ENCODE peak calls at places on chromosome 18, in nine cellular contexts. K is stomach, U is SK-N-SH, D is vagina, A is transverse colon, Q is Panc1, F is esophagus muscularis mucosa, M is breast epithelium, R is GM23338. W is an unnamed sample.

GRCh38 chr18:10235553-10235952 is 218.9 kb upstream of the APCDD1 start:
- DNase-seq in K (no peak), U (no peak), D (no peak), A (no peak), Q (no peak), F (peak; percentile 90), M (no peak), R (no peak), W (no peak)

GRCh38 chr18:35460719-35461118 is 37.0 kb downstream of the INO80C start:
- DNase-seq in K (no peak), U (no peak), D (no peak), A (no peak), Q (peak; percentile 28), F (no peak), M (no peak), R (no peak), W (no peak)

GRCh38 chr18:79857082-79857661 is 59.4 kb downstream of the KCNG2 start:
- DNase-seq in K (no peak), U (peak; percentile 59), D (no peak), A (no peak), Q (peak; percentile 42), F (peak; percentile 60), M (no peak), R (no peak), W (no peak)

GRCh38 chr18:25103468-25104155 is 248.4 kb downstream of the ZNF521 start:
- DNase-seq in K (no peak), U (no peak), D (no peak), A (no peak), Q (no peak), F (no peak), M (no peak), R (no peak), W (no peak)

GRCh38 chr18:22490429-22490846 is 72.7 kb upstream of the CTAGE1 start:
- DNase-seq in K (no peak), U (no peak), D (no peak), A (no peak), Q (no peak), F (no peak), M (no peak), R (peak; percentile 40), W (no peak)

GRCh38 chr18:49933530-49933929 is 120.2 kb upstream of the ACAA2 start:
- DNase-seq in K (no peak), U (no peak), D (no peak), A (no peak), Q (no peak), F (no peak), M (no peak), R (no peak), W (no peak)

GRCh38 chr18:60027397-60027796 is 127.6 kb downstream of the PMAIP1 start:
- DNase-seq in K (no peak), U (peak; percentile 47), D (no peak), A (no peak), Q (no peak), F (no peak), M (no peak), R (no peak), W (no peak)

GRCh38 chr18:68462766-68463165 is 252.1 kb downstream of the TMX3 start:
- DNase-seq in K (no peak), U (no peak), D (no peak), A (no peak), Q (no peak), F (no peak), M (no peak), R (no peak), W (no peak)

GRCh38 chr18:2223859-2224258 is 347.4 kb downstream of the METTL4 start:
- DNase-seq in K (no peak), U (no peak), D (no peak), A (no peak), Q (peak; percentile 7), F (no peak), M (no peak), R (peak; percentile 69), W (no peak)

GRCh38 chr18:5302606-5303005 is 7.1 kb upstream of the ZBTB14 start:
- DNase-seq in K (no peak), U (no peak), D (no peak), A (no peak), Q (no peak), F (no peak), M (no peak), R (no peak), W (no peak)

GRCh38 chr18:24016643-24017042 is 2.1 kb downstream of the TTC39C start:
- DNase-seq in K (no peak), U (peak; percentile 44), D (no peak), A (no peak), Q (no peak), F (no peak), M (no peak), R (peak; percentile 50), W (no peak)

GRCh38 chr18:55387139-55387984 is 200.6 kb downstream of the TCF4 start:
- DNase-seq in K (no peak), U (no peak), D (no peak), A (no peak), Q (no peak), F (no peak), M (no peak), R (no peak), W (no peak)
- TF ChIP-seq POLR2AphosphoS5 in K (no peak), U (no peak), D (peak; percentile 63), A (no peak), Q (no peak), F (peak; percentile 35), M (peak; percentile 35), R (no peak), W (peak; percentile 75)

GRCh38 chr18:46220116-46220515 is 115.9 kb downstream of the HAUS1 start:
- DNase-seq in K (no peak), U (no peak), D (no peak), A (no peak), Q (no peak), F (no peak), M (no peak), R (no peak), W (no peak)
- H3K27ac ChIP-seq in K (no peak overlapping the region), U (peak overlapping the region; percentile 66), D (no peak overlapping the region), A (no peak overlapping the region), Q (no peak overlapping the region), F (no peak overlapping the region), M (no peak overlapping the region), R (peak overlapping the region; percentile 5), W (no peak overlapping the region)

DNA sequence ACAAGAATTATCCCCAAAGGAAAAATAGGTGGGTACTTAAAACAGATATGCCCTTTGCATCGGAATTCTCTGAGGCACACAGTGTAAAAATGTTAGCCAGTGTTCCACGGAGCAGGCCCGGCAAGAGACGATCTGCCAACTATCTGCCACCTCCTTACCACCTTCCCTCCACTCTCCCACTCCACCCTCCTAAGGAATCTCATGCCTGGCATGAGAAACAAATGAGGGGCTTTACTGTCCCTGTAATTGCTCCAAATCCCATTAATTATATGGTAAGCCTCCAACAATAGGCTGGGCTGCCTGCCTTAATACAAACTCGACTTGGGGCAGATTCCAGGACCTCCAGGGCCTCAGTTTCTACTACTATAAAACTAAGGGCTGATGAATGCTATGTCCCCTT is 102.3 kb downstream of the ZBTB7C start:
- DNase-seq in K (peak; percentile 10), U (no peak), D (no peak), A (no peak), Q (no peak), F (no peak), M (no peak), R (no peak), W (no peak)
- TF ChIP-seq POLR2AphosphoS5 in K (no peak), U (no peak), D (peak; percentile 23), A (no peak), Q (no peak), F (peak; percentile 62), M (no peak), R (no peak), W (no peak)

GRCh38 chr18:13616525-13617035 is 109.8 kb downstream of the FAM210A start:
- DNase-seq in K (no peak), U (no peak), D (no peak), A (no peak), Q (no peak), F (no peak), M (no peak), R (no peak), W (peak; percentile 73)
- H3K27ac ChIP-seq in K (no peak overlapping the region), U (no peak overlapping the region), D (no peak overlapping the region), A (no peak overlapping the region), Q (no peak overlapping the region), F (no peak overlapping the region), M (no peak overlapping the region), R (no peak overlapping the region), W (no peak overlapping the region)

GRCh38 chr18:26549486-26550435 is 1.4 kb upstream of the KCTD1 start:
- DNase-seq in K (peak; percentile 66), U (peak; percentile 82), D (no peak), A (peak; percentile 61), Q (no peak), F (no peak), M (peak; percentile 55), R (peak; percentile 71), W (peak; percentile 73)

GRCh38 chr18:26547302-26548143 is 830 bp downstream of the KCTD1 start:
- DNase-seq in K (peak; percentile 54), U (peak; percentile 90), D (no peak), A (peak; percentile 60), Q (no peak), F (peak; percentile 86), M (peak; percentile 81), R (peak; percentile 92), W (peak; percentile 87)

GRCh38 chr18:26549103-26549485 is 741 bp upstream of the KCTD1 start:
- DNase-seq in K (peak; percentile 30), U (peak; percentile 69), D (no peak), A (peak; percentile 38), Q (no peak), F (no peak), M (no peak), R (peak; percentile 63), W (peak; percentile 80)

GRCh38 chr18:26546875-26547301 is 1.5 kb downstream of the KCTD1 start:
- DNase-seq in K (no peak), U (peak; percentile 17), D (no peak), A (no peak), Q (no peak), F (no peak), M (no peak), R (no peak), W (peak; percentile 75)

GRCh38 chr18:26548144-26549102 is at the start of gene KCTD1:
- DNase-seq in K (peak; percentile 83), U (peak; percentile 94), D (no peak), A (peak; percentile 85), Q (peak; percentile 30), F (no peak), M (peak; percentile 69), R (peak; percentile 95), W (peak; percentile 87)
- TF ChIP-seq POLR2AphosphoS5 in K (no peak), U (peak; percentile 30), D (no peak), A (no peak), Q (no peak), F (no peak), M (no peak), R (peak; percentile 33), W (no peak)

GRCh38 chr18:57657566-57657965 is 35.9 kb upstream of the NARS1 start:
- DNase-seq in K (no peak), U (no peak), D (no peak), A (no peak), Q (no peak), F (no peak), M (no peak), R (no peak), W (no peak)
- H3K27ac ChIP-seq in K (peak overlapping the region; percentile 75), U (no peak overlapping the region), D (no peak overlapping the region), A (no peak overlapping the region), Q (no peak overlapping the region), F (peak overlapping the region; percentile 11), M (no peak overlapping the region), R (no peak overlapping the region), W (peak overlapping the region; percentile 78)